ENCODE peak calls at places on chromosomes 7 and 10, in nine cellular contexts. L, P, Q, B, S, F, W, H and Y are unnamed samples.

GRCh38 chr10:81216949-81217348 is 658.0 kb upstream of the NRG3 start:
- DNase-seq in L (no peak), P (no peak), Q (no peak), B (no peak), S (no peak), F (no peak), W (no peak), H (no peak), Y (no peak)

GRCh38 chr10:98246911-98247820 is 20.8 kb downstream of the LOXL4 start:
- DNase-seq in L (peak; percentile 84), P (no peak), Q (peak; percentile 70), B (peak; percentile 34), S (no peak), F (no peak), W (no peak), H (no peak), Y (no peak)

GRCh38 chr10:5467634-5468255 is 31.6 kb downstream of the CALML5 start:
- DNase-seq in L (no peak), P (no peak), Q (no peak), B (no peak), S (no peak), F (peak; percentile 71), W (no peak), H (no peak), Y (no peak)

GRCh38 chr7:95933618-95934017 is 161.3 kb downstream of the DYNC1I1 start:
- DNase-seq in L (no peak), P (no peak), Q (no peak), B (no peak), S (no peak), F (no peak), W (no peak), H (no peak), Y (no peak)

GRCh38 chr7:21338728-21339164 is 89.1 kb upstream of the SP4 start:
- DNase-seq in L (no peak), P (no peak), Q (no peak), B (no peak), S (no peak), F (no peak), W (no peak), H (no peak), Y (no peak)

GRCh38 chr10:4255751-4256150 is 470.7 kb upstream of the KLF6 start:
- DNase-seq in L (no peak), P (no peak), Q (no peak), B (no peak), S (no peak), F (no peak), W (no peak), H (no peak), Y (no peak)

GRCh38 chr10:31582365-31583052 is 263.5 kb downstream of the ZEB1 start:
- DNase-seq in L (peak; percentile 47), P (no peak), Q (no peak), B (no peak), S (no peak), F (peak; percentile 39), W (no peak), H (no peak), Y (no peak)

GRCh38 chr10:75398238-75398629 is 3.3 kb downstream of the ZNF503 start:
- DNase-seq in L (no peak), P (no peak), Q (no peak), B (no peak), S (no peak), F (no peak), W (no peak), H (no peak), Y (no peak)

GRCh38 chr7:376306-376969 is 86.5 kb downstream of the FOXL3 start:
- DNase-seq in L (no peak), P (no peak), Q (no peak), B (no peak), S (peak; percentile 12), F (peak; percentile 43), W (no peak), H (no peak), Y (no peak)

GRCh38 chr7:959271-959670 is 4.8 kb upstream of the ADAP1 start:
- DNase-seq in L (no peak), P (no peak), Q (no peak), B (no peak), S (peak; percentile 2), F (no peak), W (no peak), H (no peak), Y (no peak)

GRCh38 chr10:33306126-33306525 is 28.3 kb downstream of the NRP1 start:
- DNase-seq in L (peak; percentile 59), P (no peak), Q (no peak), B (no peak), S (no peak), F (no peak), W (no peak), H (no peak), Y (no peak)

GRCh38 chr7:137080516-137081203 is 212.2 kb downstream of the CHRM2 start:
- DNase-seq in L (peak; percentile 49), P (no peak), Q (peak; percentile 50), B (no peak), S (no peak), F (no peak), W (no peak), H (no peak), Y (no peak)

GRCh38 chr10:119616879-119617580 is 20.3 kb upstream of the TIAL1 start:
- DNase-seq in L (no peak), P (no peak), Q (peak; percentile 25), B (no peak), S (peak; percentile 26), F (no peak), W (no peak), H (peak; percentile 43), Y (no peak)

GRCh38 chr10:76113952-76114351 is 682.5 kb downstream of the LRMDA start:
- DNase-seq in L (no peak), P (no peak), Q (no peak), B (no peak), S (no peak), F (no peak), W (no peak), H (no peak), Y (no peak)

GRCh38 chr7:29620531-29620930 is 56.9 kb downstream of the PRR15 start:
- DNase-seq in L (no peak), P (no peak), Q (no peak), B (no peak), S (no peak), F (no peak), W (no peak), H (no peak), Y (no peak)

GRCh38 chr10:114507449-114507848 is 103.1 kb upstream of the AFAP1L2 start:
- DNase-seq in L (no peak), P (no peak), Q (no peak), B (no peak), S (peak; percentile 69), F (peak; percentile 31), W (peak; percentile 89), H (no peak), Y (no peak)

GRCh38 chr7:55307123-55307916 is 57.8 kb upstream of the LANCL2 start:
- DNase-seq in L (peak; percentile 12), P (no peak), Q (no peak), B (no peak), S (no peak), F (peak; percentile 16), W (no peak), H (no peak), Y (no peak)

GRCh38 chr10:15238553-15239335 is 70.3 kb upstream of the NMT2 start:
- DNase-seq in L (peak; percentile 60), P (no peak), Q (no peak), B (no peak), S (no peak), F (no peak), W (no peak), H (no peak), Y (no peak)

GRCh38 chr10:99895867-99896266 is 113.4 kb downstream of the ABCC2 start:
- DNase-seq in L (no peak), P (no peak), Q (no peak), B (no peak), S (no peak), F (no peak), W (no peak), H (no peak), Y (no peak)

GRCh38 chr10:93872776-93873175 is 21.0 kb upstream of the SLC35G1 start:
- DNase-seq in L (no peak), P (no peak), Q (no peak), B (no peak), S (no peak), F (no peak), W (no peak), H (no peak), Y (no peak)

DNA sequence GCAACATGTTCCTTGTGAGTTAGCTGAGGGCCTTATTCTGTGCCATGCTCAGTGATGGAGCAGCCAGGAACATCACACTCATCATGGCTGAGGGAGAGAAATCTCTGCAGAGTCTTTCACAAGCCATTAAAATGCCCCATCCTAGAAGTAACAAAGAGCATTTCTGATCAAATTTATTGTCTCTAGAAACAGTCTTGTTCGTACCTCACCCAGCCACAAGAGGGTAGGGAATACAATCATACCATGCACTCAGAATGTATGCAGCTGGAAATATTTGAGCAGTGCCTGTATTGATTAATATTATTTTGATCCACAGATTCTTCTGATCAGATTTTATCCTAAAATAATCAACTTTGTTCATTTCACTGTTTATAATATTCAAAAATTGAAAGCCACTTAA is 17.3 kb downstream of the VPS26A start:
- DNase-seq in L (no peak), P (no peak), Q (no peak), B (no peak), S (no peak), F (no peak), W (no peak), H (no peak), Y (no peak)
- TF ChIP-seq CTCF in L (no peak), P (no peak), Q (no peak), B (no peak), S (no peak), F (no peak), W (no peak), H (no peak), Y (no peak)

GRCh38 chr10:129662386-129662785 is 195.3 kb downstream of the MGMT start:
- DNase-seq in L (no peak), P (no peak), Q (peak; percentile 10), B (no peak), S (no peak), F (no peak), W (no peak), H (no peak), Y (no peak)
- TF ChIP-seq CTCF in L (no peak), P (no peak), Q (no peak), B (no peak), S (no peak), F (no peak), W (no peak), H (no peak), Y (no peak)

DNA sequence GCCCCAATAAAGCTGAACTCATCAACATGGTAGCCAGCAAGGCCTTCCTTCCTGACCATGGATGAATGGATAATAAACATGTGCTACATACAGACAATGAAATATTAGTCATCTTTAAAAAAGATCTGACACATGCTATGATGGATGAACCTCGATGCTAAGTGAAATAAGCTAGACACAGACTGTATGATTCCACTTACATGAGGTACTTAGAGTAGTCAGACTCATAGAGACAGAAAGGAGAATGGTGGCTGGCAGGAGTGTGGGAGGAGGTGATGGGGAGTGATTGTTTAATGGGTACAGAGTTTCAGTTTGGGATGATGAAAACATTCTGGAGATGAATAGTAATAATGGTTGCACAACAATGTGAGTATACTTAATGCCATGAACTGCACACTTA is 114.1 kb upstream of the SORCS3 start:
- DNase-seq in L (no peak), P (no peak), Q (no peak), B (no peak), S (no peak), F (no peak), W (no peak), H (no peak), Y (no peak)
- TF ChIP-seq CTCF in L (no peak), P (no peak), Q (no peak), B (no peak), S (no peak), F (no peak), W (no peak), H (no peak), Y (no peak)

GRCh38 chr10:20855398-20856038 is 41.6 kb downstream of the NEBL start:
- DNase-seq in L (peak; percentile 35), P (no peak), Q (no peak), B (no peak), S (no peak), F (peak; percentile 34), W (no peak), H (no peak), Y (no peak)
- TF ChIP-seq CTCF in L (peak; percentile 54), P (no peak), Q (peak; percentile 13), B (peak; percentile 38), S (peak; percentile 48), F (peak; percentile 68), W (no peak), H (peak; percentile 44), Y (no peak)